ENCODE peak calls at places on chromosomes 5 and 9, in ten cellular contexts. Q, Z, A, B, V, T, D, W, G and X are unnamed samples.
A peak's percentile ranks its signal among the peaks of the same experiment; 100 is the strongest.

GRCh38 chr5:113606298-113607134 is 93.0 kb downstream of the YTHDC2 start:
- DNase-seq in B (peak; percentile 23), W (no peak), G (peak; percentile 64), Q (peak; percentile 25), Z (peak; percentile 81), D (peak; percentile 67), A (peak; percentile 20), T (peak; percentile 88), V (peak; percentile 67), X (peak; percentile 75)

GRCh38 chr9:14271078-14271673 is 42.8 kb downstream of the NFIB start:
- DNase-seq in B (no peak), W (no peak), V (peak; percentile 67), D (peak; percentile 54), A (no peak), Z (peak; percentile 17), Q (no peak), G (peak; percentile 23), T (peak; percentile 92), X (peak; percentile 23)

GRCh38 chr9:74443036-74443750 is 53.9 kb upstream of the RORB start:
- DNase-seq in T (no peak), D (peak; percentile 54), Z (no peak), W (no peak), V (no peak), B (no peak), G (no peak), A (no peak), Q (no peak), X (no peak)

GRCh38 chr9:127368852-127369402 is 28.0 kb upstream of the SLC2A8 start:
- DNase-seq in V (no peak), B (no peak), A (no peak), D (no peak), W (no peak), G (no peak), Q (no peak), T (no peak), Z (no peak), X (no peak)

GRCh38 chr9:9174358-9174757 is 1374.8 kb upstream of the DMAC1 start:
- DNase-seq in V (no peak), T (no peak), D (no peak), A (no peak), Z (no peak), B (no peak), W (no peak), Q (no peak), G (no peak), X (no peak)

GRCh38 chr5:41083306-41083705 is 12.2 kb upstream of the MROH2B start:
- DNase-seq in D (peak; percentile 7), V (no peak), Q (no peak), B (no peak), A (no peak), Z (no peak), T (no peak), W (no peak), G (no peak), X (no peak)

GRCh38 chr5:131795879-131796792 is 681 bp downstream of the FNIP1 start:
- DNase-seq in Q (peak; percentile 56), B (peak; percentile 18), Z (peak; percentile 60), W (peak; percentile 9), T (peak; percentile 68), D (peak; percentile 21), G (no peak), A (peak; percentile 12), V (peak; percentile 73), X (peak; percentile 57)

GRCh38 chr5:116009806-116010205 is 22.5 kb upstream of the ARL14EPL start:
- DNase-seq in D (no peak), W (no peak), T (no peak), Q (no peak), B (no peak), V (no peak), A (no peak), Z (no peak), G (no peak), X (no peak)

GRCh38 chr5:1985781-1986180 is 103.1 kb upstream of the IRX4 start:
- DNase-seq in D (no peak), T (no peak), V (no peak), Q (no peak), Z (no peak), A (no peak), W (no peak), G (no peak), B (no peak), X (no peak)

GRCh38 chr5:40240671-40241070 is 439.0 kb upstream of the PTGER4 start:
- DNase-seq in D (no peak), A (no peak), W (no peak), B (no peak), T (no peak), Q (no peak), Z (no peak), V (no peak), G (no peak), X (no peak)

GRCh38 chr9:123507992-123508391 is 152.0 kb downstream of the CRB2 start:
- DNase-seq in V (no peak), A (no peak), Z (no peak), Q (no peak), D (no peak), W (no peak), B (no peak), T (no peak), G (no peak), X (no peak)

GRCh38 chr9:21555911-21556310 is 73.8 kb upstream of the IFNE start:
- DNase-seq in A (no peak), Q (no peak), D (peak; percentile 65), T (no peak), Z (no peak), B (no peak), G (no peak), W (no peak), V (no peak), X (no peak)

GRCh38 chr5:160799160-160799559 is 52.9 kb downstream of the ATP10B start:
- DNase-seq in B (no peak), D (no peak), A (no peak), W (no peak), G (no peak), T (no peak), V (no peak), Q (peak; percentile 10), Z (no peak), X (peak; percentile 40)

GRCh38 chr9:106929471-106930198 is 66.7 kb downstream of the ZNF462 start:
- DNase-seq in W (no peak), A (no peak), G (no peak), Q (no peak), Z (no peak), D (no peak), V (no peak), T (no peak), B (no peak), X (no peak)

GRCh38 chr5:527646-528591 is 3.7 kb upstream of the SLC9A3 start:
- DNase-seq in D (no peak), B (no peak), Z (peak; percentile 67), T (no peak), V (no peak), W (no peak), Q (peak; percentile 72), G (no peak), A (no peak), X (no peak)

GRCh38 chr5:150264667-150265603 is 24.6 kb downstream of the CAMK2A start:
- DNase-seq in A (no peak), G (no peak), V (no peak), B (no peak), Q (no peak), D (no peak), T (no peak), Z (no peak), W (no peak), X (no peak)

GRCh38 chr5:150469718-150470470 is 20.4 kb upstream of the RPS14 start:
- DNase-seq in T (no peak), Z (no peak), W (no peak), B (no peak), G (no peak), D (peak; percentile 95), V (no peak), A (no peak), Q (no peak), X (no peak)

GRCh38 chr9:109249615-109250014 is 71.2 kb downstream of the EPB41L4B start:
- DNase-seq in B (no peak), Q (no peak), T (no peak), G (no peak), D (no peak), W (no peak), A (no peak), V (no peak), Z (peak; percentile 66), X (no peak)